ENCODE peak calls at places on chromosomes 12 and 14, in nine cellular contexts. P, Q, I, E, Z, M, T, C and G are unnamed samples.

GRCh38 chr14:83260751-83261150 is 1727.1 kb upstream of the SEL1L start:
- DNase-seq in P (no peak), Q (no peak), I (no peak), E (no peak), Z (no peak), M (peak), T (no peak), C (no peak), G (no peak)

GRCh38 chr14:95536036-95536577 is 1.3 kb downstream of the GLRX5 start:
- DNase-seq in P (no peak), Q (no peak), I (no peak), E (no peak), Z (no peak), M (no peak), T (no peak), C (no peak), G (no peak)

GRCh38 chr14:106883218-106883692 is 1356.9 kb downstream of the TMEM121 start:
- DNase-seq in P (no peak), Q (no peak), I (no peak), E (no peak), Z (no peak), M (no peak), T (no peak), C (peak), G (peak)

GRCh38 chr12:12836571-12836970 is 23.4 kb downstream of the DDX47 start:
- DNase-seq in P (no peak), Q (no peak), I (no peak), E (no peak), Z (no peak), M (no peak), T (no peak), C (no peak), G (no peak)

GRCh38 chr14:77475432-77476115 is 17.7 kb downstream of the AHSA1 start:
- DNase-seq in P (no peak), Q (no peak), I (no peak), E (no peak), Z (no peak), M (no peak), T (no peak), C (no peak), G (no peak)

GRCh38 chr12:102824218-102824835 is 92.7 kb downstream of the PAH start:
- DNase-seq in P (peak), Q (no peak), I (peak), E (peak), Z (no peak), M (peak), T (no peak), C (no peak), G (peak)

GRCh38 chr12:39905152-39905551 is 200.7 kb downstream of the SLC2A13 start:
- DNase-seq in P (no peak), Q (peak), I (peak), E (peak), Z (peak), M (no peak), T (no peak), C (no peak), G (no peak)

GRCh38 chr12:6450869-6451347 is 934 bp upstream of the TAPBPL start:
- DNase-seq in P (no peak), Q (no peak), I (no peak), E (peak), Z (no peak), M (no peak), T (no peak), C (no peak), G (no peak)

GRCh38 chr12:96427269-96427729 is 27.1 kb upstream of the CDK17 start:
- DNase-seq in P (no peak), Q (no peak), I (peak), E (peak), Z (peak), M (peak), T (peak), C (no peak), G (no peak)

GRCh38 chr12:6766651-6767300 is 613 bp downstream of the PTMS start:
- DNase-seq in P (peak), Q (peak), I (peak), E (peak), Z (peak), M (peak), T (no peak), C (peak), G (peak)

GRCh38 chr14:91614187-91614586 is 104.1 kb upstream of the PPP4R3A start:
- DNase-seq in P (no peak), Q (no peak), I (no peak), E (no peak), Z (no peak), M (peak), T (no peak), C (no peak), G (no peak)

GRCh38 chr12:73892181-73892580 is 645.5 kb upstream of the ATXN7L3B start:
- DNase-seq in P (no peak), Q (no peak), I (no peak), E (no peak), Z (peak), M (no peak), T (no peak), C (no peak), G (no peak)

GRCh38 chr14:55671641-55672040 is 91.6 kb downstream of the KTN1 start:
- DNase-seq in P (no peak), Q (no peak), I (no peak), E (no peak), Z (no peak), M (no peak), T (no peak), C (no peak), G (no peak)

GRCh38 chr14:102541771-102542170 is 32.2 kb upstream of the ANKRD9 start:
- DNase-seq in P (no peak), Q (no peak), I (no peak), E (no peak), Z (no peak), M (no peak), T (no peak), C (no peak), G (no peak)

GRCh38 chr14:102540310-102541028 is 30.9 kb upstream of the ANKRD9 start:
- DNase-seq in P (no peak), Q (no peak), I (no peak), E (no peak), Z (peak), M (no peak), T (no peak), C (no peak), G (no peak)

GRCh38 chr14:102539544-102540309 is 30.2 kb upstream of the ANKRD9 start:
- DNase-seq in P (no peak), Q (no peak), I (peak), E (peak), Z (peak), M (peak), T (no peak), C (no peak), G (no peak)

GRCh38 chr14:102537981-102538597 is 28.5 kb upstream of the ANKRD9 start:
- DNase-seq in P (no peak), Q (no peak), I (no peak), E (no peak), Z (no peak), M (no peak), T (no peak), C (no peak), G (no peak)

DNA sequence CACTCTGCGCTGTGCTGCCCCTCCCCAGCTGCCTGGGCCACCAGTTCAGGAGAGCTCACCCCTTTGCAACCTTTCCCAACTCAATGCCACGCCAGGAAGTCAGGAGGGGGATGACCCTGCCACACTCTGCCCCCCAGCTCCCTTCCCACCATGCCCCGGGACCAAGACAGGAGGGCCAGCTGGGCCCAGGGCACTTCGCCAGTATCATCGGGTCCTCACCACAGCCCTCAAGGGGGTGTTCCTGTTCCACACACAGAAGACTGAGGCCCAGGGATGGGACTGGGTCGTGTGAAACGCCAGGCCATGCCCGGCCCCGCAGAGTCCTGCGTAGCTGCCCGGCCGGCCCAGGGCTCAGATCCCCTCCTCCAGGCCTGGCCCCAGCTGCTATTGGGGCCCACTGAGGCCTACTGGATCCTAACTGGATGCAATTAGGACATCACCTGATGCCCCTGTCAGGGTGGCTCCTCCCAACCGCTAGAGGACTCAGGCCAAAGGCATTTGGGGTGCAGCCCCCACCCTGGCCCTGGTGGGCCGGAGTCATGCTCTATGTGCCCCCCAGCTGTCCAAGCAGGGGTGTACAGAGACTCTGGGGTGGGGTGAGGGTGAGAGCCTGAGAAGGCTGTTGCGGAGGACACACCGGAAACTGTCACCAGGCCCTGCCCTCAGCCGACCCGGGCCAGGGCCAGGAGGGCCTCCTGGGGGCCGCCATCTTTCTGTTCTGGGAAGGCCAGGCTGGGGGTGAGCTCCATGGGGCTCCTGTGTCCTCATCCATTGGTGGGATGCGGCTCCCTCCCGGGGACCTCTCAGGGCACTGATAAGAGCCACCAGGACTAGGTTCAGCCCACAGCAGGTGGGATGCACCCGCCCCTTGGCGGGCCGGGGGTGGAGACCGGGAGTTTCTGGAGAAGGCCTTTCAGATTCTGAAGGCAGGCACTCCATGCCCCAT is 29.3 kb upstream of the ANKRD9 start:
- DNase-seq in P (no peak), Q (no peak), I (no peak), E (no peak), Z (peak), M (no peak), T (no peak), C (no peak), G (no peak)
- TF ChIP-seq CTCF in P (no peak), Q (no peak), I (no peak), E (no peak), Z (no peak), M (no peak), T (no peak), C (no peak), G (no peak)

GRCh38 chr14:67943947-67944346 is 124.4 kb downstream of the RAD51B start:
- DNase-seq in P (peak), Q (peak), I (no peak), E (peak), Z (peak), M (peak), T (peak), C (peak), G (peak)
- TF ChIP-seq CTCF in P (peak), Q (peak), I (peak), E (peak), Z (peak), M (peak), T (peak), C (peak), G (peak)

GRCh38 chr12:126784328-126784921 is 1482.5 kb upstream of the TMEM132C start:
- DNase-seq in P (peak), Q (no peak), I (no peak), E (no peak), Z (no peak), M (peak), T (no peak), C (peak), G (peak)
- TF ChIP-seq CTCF in P (no peak), Q (peak), I (peak), E (no peak), Z (no peak), M (peak), T (peak), C (peak), G (peak)

DNA sequence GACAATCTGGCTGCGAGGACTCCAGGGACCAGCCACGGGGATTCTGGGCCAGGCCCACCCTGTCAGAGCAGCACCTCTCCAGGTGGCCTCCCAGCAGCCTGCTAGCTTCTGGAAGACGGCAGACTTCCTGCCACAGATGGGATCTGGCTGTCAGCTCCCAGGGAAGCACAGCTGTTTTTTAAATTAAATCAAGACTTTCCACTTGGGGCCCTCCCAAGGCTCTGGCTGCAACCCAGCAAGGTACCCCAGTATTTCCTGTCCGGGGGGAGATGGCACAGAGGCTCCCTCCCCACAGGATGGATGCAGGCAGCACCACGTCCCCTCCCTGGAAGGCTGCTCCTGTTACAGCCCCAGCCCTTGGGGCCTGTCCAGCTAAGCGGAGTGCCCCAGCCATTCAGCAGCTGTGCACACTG is 56.9 kb downstream of the ACTN1 start:
- DNase-seq in P (no peak), Q (no peak), I (peak), E (no peak), Z (peak), M (no peak), T (no peak), C (no peak), G (no peak)
- TF ChIP-seq CTCF in P (no peak), Q (no peak), I (no peak), E (no peak), Z (no peak), M (no peak), T (no peak), C (no peak), G (no peak)

DNA sequence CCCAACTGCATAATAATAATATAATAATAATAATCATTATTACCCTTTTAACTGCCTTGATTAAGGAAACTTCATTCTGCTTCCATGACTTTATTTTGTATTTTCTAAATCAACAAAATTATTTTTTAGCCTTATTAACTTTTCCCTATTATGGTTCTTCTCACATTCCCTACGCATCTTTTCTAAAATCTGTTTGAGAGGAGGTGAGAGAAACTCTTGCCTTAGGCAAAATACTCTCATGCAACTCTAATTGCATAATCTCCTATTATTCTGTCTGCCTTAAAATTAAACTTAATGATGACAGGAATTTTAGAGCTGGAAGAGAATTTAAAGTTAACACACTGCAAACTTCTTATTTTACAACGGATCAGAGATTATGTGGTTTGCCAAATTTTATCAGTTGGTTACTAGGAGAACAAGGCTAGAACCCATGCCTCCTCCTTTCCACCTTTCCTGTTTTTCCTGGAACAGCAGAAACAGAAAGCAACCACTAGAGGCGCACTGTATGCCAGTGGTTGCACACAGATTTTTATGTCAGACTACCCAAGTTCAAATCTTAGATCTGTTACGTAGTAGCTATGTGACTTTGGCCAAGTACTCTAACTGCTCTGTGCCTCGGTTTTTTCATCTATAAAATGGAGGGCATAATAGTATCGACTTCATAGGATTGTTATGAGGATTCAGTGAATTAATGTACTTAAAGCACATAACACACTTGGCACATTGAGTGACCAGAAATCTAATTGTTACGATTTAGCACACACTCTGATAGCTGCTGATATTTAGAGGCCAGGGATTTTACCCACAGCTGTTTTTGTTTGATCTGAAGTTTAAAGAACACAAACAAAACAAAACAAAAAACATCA is 4.4 kb upstream of the BRMS1L start:
- DNase-seq in P (peak), Q (no peak), I (no peak), E (no peak), Z (peak), M (peak), T (no peak), C (peak), G (no peak)
- TF ChIP-seq CTCF in P (peak), Q (peak), I (peak), E (peak), Z (peak), M (peak), T (peak), C (peak), G (peak)

DNA sequence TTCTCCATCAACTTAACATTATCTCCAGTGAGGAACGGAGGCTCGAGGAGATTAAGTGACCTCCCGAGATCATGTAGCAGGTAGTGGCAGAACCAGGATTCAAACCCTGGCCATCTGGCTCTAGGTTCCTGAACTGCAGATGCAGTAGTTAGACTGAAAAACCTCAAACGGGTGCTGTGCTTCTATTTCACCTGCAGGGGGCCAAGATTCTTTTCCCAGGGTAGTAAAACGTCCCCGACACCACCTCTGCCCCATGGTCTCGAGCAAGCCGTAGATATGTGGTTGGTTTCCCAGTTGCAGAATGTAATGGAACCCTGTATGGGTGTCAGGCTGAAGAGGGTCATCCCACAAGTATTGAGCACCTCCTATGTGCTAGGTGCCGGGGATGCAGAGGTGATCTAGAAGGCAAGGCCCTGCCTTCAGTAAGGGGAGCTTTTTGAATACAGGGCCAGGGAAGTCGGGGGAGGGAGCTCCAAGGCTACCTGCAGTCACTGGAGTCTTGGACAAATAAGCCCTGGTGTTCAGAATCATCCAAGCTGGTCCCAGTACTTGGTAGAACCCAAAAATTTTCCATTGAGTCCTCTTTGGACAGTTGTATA is 197.1 kb downstream of the CHST11 start:
- DNase-seq in P (no peak), Q (no peak), I (no peak), E (no peak), Z (no peak), M (no peak), T (no peak), C (peak), G (peak)
- TF ChIP-seq CTCF in P (peak), Q (no peak), I (peak), E (peak), Z (peak), M (peak), T (no peak), C (peak), G (peak)

GRCh38 chr12:2052861-2053674 is at the start of gene CACNA1C:
- DNase-seq in P (peak), Q (peak), I (peak), E (peak), Z (peak), M (no peak), T (no peak), C (peak), G (peak)
- TF ChIP-seq CTCF in P (no peak), Q (no peak), I (peak), E (peak), Z (no peak), M (peak), T (peak), C (no peak), G (peak)

GRCh38 chr12:94844452-94844851 is 159.0 kb downstream of the NDUFA12 start:
- DNase-seq in P (no peak), Q (no peak), I (no peak), E (no peak), Z (no peak), M (no peak), T (no peak), C (no peak), G (no peak)

GRCh38 chr12:94845110-94845509 is 158.4 kb downstream of the NDUFA12 start:
- DNase-seq in P (no peak), Q (no peak), I (no peak), E (no peak), Z (no peak), M (no peak), T (no peak), C (no peak), G (no peak)

GRCh38 chr12:94851396-94852025 is 152.0 kb downstream of the NDUFA12 start:
- DNase-seq in P (no peak), Q (no peak), I (no peak), E (no peak), Z (no peak), M (no peak), T (no peak), C (no peak), G (no peak)

GRCh38 chr12:94848966-94849365 is 154.5 kb downstream of the NDUFA12 start:
- DNase-seq in P (no peak), Q (no peak), I (no peak), E (no peak), Z (no peak), M (no peak), T (no peak), C (no peak), G (no peak)

GRCh38 chr12:94849411-94849976 is 154.0 kb downstream of the NDUFA12 start:
- DNase-seq in P (no peak), Q (no peak), I (no peak), E (no peak), Z (no peak), M (no peak), T (no peak), C (no peak), G (peak)
- TF ChIP-seq CTCF in P (no peak), Q (no peak), I (no peak), E (no peak), Z (no peak), M (no peak), T (no peak), C (no peak), G (no peak)